ENCODE peak calls at places on chromosomes 6 and 20, in ten cellular contexts. Z, L, S, I, J, N, B, Y, D and G are unnamed samples. For H3K4me1, the result is how much of the 10 kb centered on the place peaks cover.

GRCh38 chr6:19231878-19232519 is 605.2 kb upstream of the ID4 start:
- DNase-seq in Z (no peak), L (no peak), S (no peak), I (no peak), J (no peak), N (no peak), B (no peak), Y (no peak), D (no peak), G (no peak)

GRCh38 chr6:130796313-130796905 is 30.8 kb upstream of the SMLR1 start:
- DNase-seq in Z (peak), L (no peak), S (peak), I (peak), J (no peak), N (no peak), B (no peak), Y (no peak), D (no peak), G (no peak)

GRCh38 chr6:139567095-139567494 is 192.6 kb upstream of the CITED2 start:
- DNase-seq in Z (no peak), L (no peak), S (no peak), I (no peak), J (no peak), N (no peak), B (no peak), Y (no peak), D (no peak), G (no peak)

GRCh38 chr20:43293068-43293786 is 103.5 kb upstream of the PTPRT start:
- DNase-seq in Z (no peak), L (no peak), S (no peak), I (no peak), J (no peak), N (no peak), B (no peak), Y (no peak), D (no peak), G (no peak)

GRCh38 chr6:37757381-37757780 is 59.7 kb upstream of the MDGA1 start:
- DNase-seq in Z (no peak), L (no peak), S (no peak), I (no peak), J (no peak), N (no peak), B (no peak), Y (no peak), D (no peak), G (no peak)

GRCh38 chr20:53750827-53751393 is 157.3 kb upstream of the ZNF217 start:
- DNase-seq in Z (peak), L (no peak), S (no peak), I (no peak), J (no peak), N (no peak), B (peak), Y (no peak), D (peak), G (peak)

GRCh38 chr6:28206527-28207243 is 18.4 kb upstream of the ZSCAN9 start:
- DNase-seq in Z (peak), L (no peak), S (no peak), I (no peak), J (no peak), N (no peak), B (no peak), Y (no peak), D (no peak), G (no peak)

GRCh38 chr20:60695223-60695622 is 556.8 kb upstream of the CDH4 start:
- DNase-seq in Z (peak), L (no peak), S (no peak), I (peak), J (no peak), N (no peak), B (no peak), Y (no peak), D (no peak), G (no peak)

GRCh38 chr6:162467679-162468078 is 259.9 kb downstream of the PRKN start:
- DNase-seq in Z (no peak), L (no peak), S (no peak), I (no peak), J (no peak), N (no peak), B (no peak), Y (no peak), D (no peak), G (no peak)

GRCh38 chr20:49585585-49586245 is 17.8 kb upstream of the PTGIS start:
- DNase-seq in Z (no peak), L (peak), S (no peak), I (no peak), J (no peak), N (no peak), B (no peak), Y (no peak), D (no peak), G (no peak)

GRCh38 chr20:57389695-57390603 is 1.2 kb upstream of the RBM38 start:
- DNase-seq in Z (no peak), L (peak), S (no peak), I (no peak), J (peak), N (peak), B (no peak), Y (peak), D (peak), G (no peak)

GRCh38 chr20:24479595-24479994 is 10.2 kb downstream of the SYNDIG1 start:
- DNase-seq in Z (no peak), L (no peak), S (no peak), I (no peak), J (no peak), N (no peak), B (no peak), Y (no peak), D (no peak), G (no peak)

GRCh38 chr20:7579888-7580287 is 360.4 kb downstream of the HAO1 start:
- DNase-seq in Z (no peak), L (no peak), S (no peak), I (no peak), J (no peak), N (no peak), B (no peak), Y (no peak), D (no peak), G (no peak)

GRCh38 chr20:58868795-58869194 is 16.3 kb downstream of the GNAS start:
- DNase-seq in Z (no peak), L (peak), S (no peak), I (no peak), J (no peak), N (no peak), B (no peak), Y (no peak), D (no peak), G (no peak)

GRCh38 chr6:170130201-170130621 is 160.7 kb downstream of the DLL1 start:
- DNase-seq in Z (no peak), L (no peak), S (no peak), I (no peak), J (peak), N (no peak), B (peak), Y (peak), D (peak), G (no peak)
- H3K4me1 ChIP-seq in Z (under half), L (under half), S (under half), I (under half), J (under half), N (under half), B (under half), Y (under half), D (under half), G (under half)

GRCh38 chr6:11938285-11938890 is 73.7 kb upstream of the HIVEP1 start:
- DNase-seq in Z (no peak), L (no peak), S (no peak), I (no peak), J (no peak), N (peak), B (no peak), Y (no peak), D (no peak), G (no peak)
- TF ChIP-seq POLR2A in Z (no peak), L (no peak), S (no peak), I (no peak), J (no peak), N (no peak), B (no peak), Y (no peak), D (no peak), G (no peak)

GRCh38 chr20:36658300-36658699 is 12.3 kb upstream of the SLA2 start:
- DNase-seq in Z (no peak), L (no peak), S (no peak), I (no peak), J (no peak), N (no peak), B (no peak), Y (no peak), D (no peak), G (no peak)
- H3K4me1 ChIP-seq in Z (under half), L (under half), S (under half), I (under half), J (under half), N (under half), B (under half), Y (under half), D (under half), G (under half)

GRCh38 chr20:14336667-14337066 is 745 bp downstream of the FLRT3 start:
- DNase-seq in Z (peak), L (no peak), S (no peak), I (peak), J (no peak), N (peak), B (no peak), Y (no peak), D (no peak), G (no peak)

GRCh38 chr20:14334306-14334930 is 3.0 kb downstream of the FLRT3 start:
- DNase-seq in Z (peak), L (peak), S (peak), I (peak), J (no peak), N (peak), B (peak), Y (no peak), D (peak), G (peak)

GRCh38 chr20:14335122-14335521 is 2.3 kb downstream of the FLRT3 start:
- DNase-seq in Z (no peak), L (no peak), S (no peak), I (no peak), J (no peak), N (no peak), B (no peak), Y (no peak), D (no peak), G (no peak)

GRCh38 chr20:14333734-14334133 is 3.7 kb downstream of the FLRT3 start:
- DNase-seq in Z (no peak), L (no peak), S (no peak), I (no peak), J (no peak), N (no peak), B (no peak), Y (no peak), D (no peak), G (no peak)

GRCh38 chr20:14337400-14338171 is at the start of gene FLRT3:
- DNase-seq in Z (peak), L (peak), S (peak), I (peak), J (peak), N (peak), B (peak), Y (no peak), D (peak), G (peak)
- TF ChIP-seq POLR2A in Z (peak), L (peak), S (peak), I (peak), J (no peak), N (peak), B (peak), Y (no peak), D (peak), G (no peak)

DNA sequence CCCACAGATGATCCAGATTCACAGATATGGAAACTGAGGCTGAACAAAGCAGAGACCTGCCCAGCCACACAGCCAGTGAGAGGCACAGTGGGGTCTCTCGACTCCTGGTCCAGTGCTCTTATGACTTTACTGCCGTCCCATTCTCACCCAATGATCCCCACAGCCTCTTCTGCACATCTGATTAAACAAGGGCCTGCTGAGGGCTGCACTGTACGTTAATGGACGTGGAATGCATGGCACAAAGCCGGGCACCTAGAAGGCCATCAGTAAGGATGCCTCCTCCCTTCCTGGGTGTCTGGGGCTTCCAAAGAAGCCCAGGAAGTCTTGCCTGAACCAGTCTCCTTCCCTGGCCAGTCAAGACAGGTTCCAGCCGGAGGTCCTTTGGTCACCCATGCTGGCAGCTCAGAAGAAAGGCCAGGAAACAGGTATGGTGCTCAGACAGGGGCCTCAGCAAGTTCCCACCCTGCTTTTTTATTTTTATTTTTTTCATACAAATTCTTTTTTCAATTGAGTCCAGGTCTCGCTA is 3.8 kb downstream of the TFEB start:
- DNase-seq in Z (no peak), L (no peak), S (no peak), I (no peak), J (no peak), N (no peak), B (no peak), Y (peak), D (no peak), G (no peak)
- H3K4me1 ChIP-seq in Z (under half), L (under half), S (half or more), I (under half), J (under half), N (under half), B (under half), Y (half or more), D (under half), G (under half)